ENCODE peak calls at places on chromosomes 12 and 14, in four cellular contexts. W, O, U and Q are unnamed samples. For H3K36me3 and H3K4me1, the result is how much of the 10 kb centered on the place peaks cover.

GRCh38 chr14:96997269-96997668 is 200.1 kb downstream of the VRK1 start:
- DNase-seq in W (no peak), O (no peak), U (no peak), Q (no peak)

GRCh38 chr14:76767681-76768055 is 6.4 kb downstream of the VASH1 start:
- DNase-seq in W (no peak), O (no peak), U (no peak), Q (no peak)

GRCh38 chr12:132153501-132154340 is 9.5 kb downstream of the NOC4L start:
- DNase-seq in W (peak), O (peak), U (peak), Q (peak)

GRCh38 chr14:23930742-23931141 is 22.8 kb upstream of the DHRS4 start:
- DNase-seq in W (peak), O (no peak), U (no peak), Q (no peak)

GRCh38 chr12:47282206-47282605 is 202.4 kb upstream of the AMIGO2 start:
- DNase-seq in W (peak), O (no peak), U (no peak), Q (no peak)

GRCh38 chr14:74008843-74009499 is 10.1 kb downstream of the ENTPD5 start:
- DNase-seq in W (no peak), O (no peak), U (no peak), Q (no peak)

GRCh38 chr12:127767631-127768030 is 499.3 kb upstream of the TMEM132C start:
- DNase-seq in W (no peak), O (no peak), U (no peak), Q (no peak)

GRCh38 chr12:41585784-41586183 is 397.7 kb downstream of the PDZRN4 start:
- DNase-seq in W (no peak), O (no peak), U (no peak), Q (no peak)

GRCh38 chr12:102465762-102466560 is 14.4 kb downstream of the IGF1 start:
- DNase-seq in W (no peak), O (no peak), U (no peak), Q (no peak)

GRCh38 chr12:102960766-102961487 is 3.5 kb downstream of the ASCL1 start:
- DNase-seq in W (no peak), O (no peak), U (no peak), Q (no peak)

GRCh38 chr14:31420013-31420318 is 384 bp downstream of the HEATR5A start:
- DNase-seq in W (no peak), O (peak), U (peak), Q (no peak)

GRCh38 chr12:104752883-104753282 is 205.2 kb downstream of the SLC41A2 start:
- DNase-seq in W (no peak), O (no peak), U (no peak), Q (no peak)

GRCh38 chr12:115785548-115785947 is 491.9 kb downstream of the MED13L start:
- DNase-seq in W (no peak), O (no peak), U (no peak), Q (no peak)

GRCh38 chr12:47752552-47752951 is 6.1 kb downstream of the RAPGEF3 start:
- DNase-seq in W (peak), O (no peak), U (no peak), Q (no peak)

GRCh38 chr12:11500861-11501230 is 105.5 kb upstream of the PRB2 start:
- DNase-seq in W (no peak), O (no peak), U (no peak), Q (no peak)
- H3K36me3 ChIP-seq in W (under half), O (under half), U (under half), Q (under half)

DNA sequence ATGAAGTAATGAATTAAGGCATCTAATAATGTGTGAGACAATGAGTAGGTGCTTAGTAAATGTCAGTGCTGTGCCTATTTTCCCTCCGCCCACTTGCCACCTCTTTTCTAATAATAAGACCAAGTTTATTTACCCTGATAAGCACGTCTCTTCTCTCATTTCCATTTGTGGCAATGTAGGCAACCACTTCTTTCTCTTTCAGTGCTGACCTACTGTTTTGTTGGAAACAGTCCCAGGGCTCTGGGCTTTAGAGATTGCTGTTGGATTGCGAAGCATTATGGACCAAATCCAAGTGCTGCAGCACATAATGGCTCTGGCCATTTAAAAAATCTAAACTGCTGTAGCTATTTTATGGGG is 141.3 kb upstream of the PLEKHG7 start:
- DNase-seq in W (peak), O (no peak), U (no peak), Q (no peak)
- H3K4me1 ChIP-seq in W (under half), O (under half), U (under half), Q (under half)

DNA sequence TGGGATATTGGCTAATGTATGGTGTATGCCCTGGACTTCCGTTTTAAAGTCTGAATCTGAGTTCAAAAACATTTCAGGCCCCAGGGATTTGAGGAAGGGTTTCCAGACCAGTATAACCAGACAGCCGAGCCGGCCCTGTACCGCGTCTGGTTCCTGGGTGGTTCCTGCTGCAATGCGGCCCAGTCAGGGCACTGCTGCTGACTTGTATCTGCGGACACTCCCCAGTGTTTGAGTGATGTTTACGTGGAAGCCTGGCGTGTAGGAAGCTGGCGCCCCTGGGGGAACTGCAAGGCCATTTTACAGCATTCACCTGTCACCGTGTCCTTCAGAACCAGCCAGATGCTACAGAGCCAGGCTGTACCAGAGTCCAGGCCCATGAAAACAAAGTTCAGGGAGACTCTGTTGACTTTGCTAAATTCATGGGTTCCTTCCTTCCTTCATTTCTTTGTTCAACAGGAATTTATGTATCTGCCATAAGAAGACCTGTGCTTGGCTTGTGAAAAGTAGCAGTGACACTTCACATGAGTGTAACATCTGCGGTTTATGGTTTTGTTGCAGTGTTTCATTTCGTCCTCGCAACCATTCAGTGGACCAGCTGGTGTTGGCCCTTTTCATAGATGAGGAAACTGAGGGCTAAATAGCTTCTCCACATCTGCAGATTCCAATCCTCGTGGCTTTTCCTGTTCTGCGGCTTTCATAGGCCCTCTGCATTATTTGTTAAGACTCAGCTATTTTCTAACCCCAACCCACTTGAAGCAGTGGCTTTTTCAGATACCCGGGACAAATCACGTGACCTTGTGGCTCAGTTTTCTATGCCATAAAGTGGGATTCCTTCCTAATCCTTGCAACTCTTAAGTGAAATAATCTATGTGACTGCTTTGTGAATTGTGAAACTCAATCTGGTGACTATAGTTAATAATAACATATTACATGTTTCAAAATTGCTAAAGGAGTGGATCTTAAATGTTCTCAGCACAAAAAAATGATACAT is 16.9 kb downstream of the EML1 start:
- DNase-seq in W (no peak), O (no peak), U (peak), Q (no peak)
- H3K27ac ChIP-seq in W (no peak), O (no peak), U (peak), Q (no peak)

DNA sequence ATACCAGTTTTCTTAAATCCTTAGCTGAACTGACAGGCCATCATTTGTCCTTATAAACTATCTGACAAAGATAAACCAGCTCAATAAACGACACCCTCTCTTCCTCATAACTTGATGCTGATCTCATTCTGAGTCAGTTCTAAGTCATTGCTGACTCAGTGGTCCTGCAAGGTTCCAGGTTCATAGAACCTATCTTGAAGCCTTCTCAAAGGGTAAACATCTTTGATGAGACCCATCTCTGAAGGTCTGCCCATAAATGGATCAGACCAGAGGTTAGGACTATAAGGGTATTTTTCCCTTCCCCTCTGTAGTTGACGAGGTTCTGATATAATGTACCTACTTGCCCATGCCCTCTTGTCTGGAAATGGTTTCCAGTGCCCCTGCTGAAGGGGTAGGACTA is 11.9 kb downstream of the NAA25 start:
- DNase-seq in W (peak), O (no peak), U (no peak), Q (no peak)
- H3K36me3 ChIP-seq in W (under half), O (half or more), U (under half), Q (under half)

GRCh38 chr12:20555015-20555414 is 140.1 kb upstream of the SLCO1C1 start:
- DNase-seq in W (no peak), O (no peak), U (no peak), Q (no peak)
- H3K4me1 ChIP-seq in W (under half), O (under half), U (half or more), Q (under half)

GRCh38 chr12:106955377-106956047 is at the start of gene TMEM263:
- DNase-seq in W (peak), O (peak), U (peak), Q (peak)
- H3K27ac ChIP-seq in W (peak), O (peak), U (peak), Q (peak)

DNA sequence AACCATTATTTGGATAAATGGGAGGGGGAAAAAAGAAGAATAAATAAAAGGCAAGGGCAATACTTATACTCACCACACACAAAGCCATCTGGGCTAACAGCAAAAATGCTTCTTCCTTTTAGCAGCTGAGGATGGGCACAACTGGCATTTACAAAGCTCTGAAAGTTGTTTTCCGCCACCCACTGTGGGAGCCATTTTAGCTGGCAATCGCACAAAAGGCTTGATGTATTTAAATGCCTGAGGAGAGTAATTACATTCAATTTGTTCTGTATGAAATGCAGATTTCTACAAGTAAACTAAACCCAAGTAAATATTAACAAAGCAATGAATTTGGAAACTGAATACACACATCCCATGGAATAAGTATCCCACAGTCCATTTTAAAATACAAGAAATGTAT is 37.5 kb downstream of the LRIG3 start:
- DNase-seq in W (no peak), O (no peak), U (no peak), Q (no peak)
- H3K36me3 ChIP-seq in W (half or more), O (half or more), U (half or more), Q (under half)

DNA sequence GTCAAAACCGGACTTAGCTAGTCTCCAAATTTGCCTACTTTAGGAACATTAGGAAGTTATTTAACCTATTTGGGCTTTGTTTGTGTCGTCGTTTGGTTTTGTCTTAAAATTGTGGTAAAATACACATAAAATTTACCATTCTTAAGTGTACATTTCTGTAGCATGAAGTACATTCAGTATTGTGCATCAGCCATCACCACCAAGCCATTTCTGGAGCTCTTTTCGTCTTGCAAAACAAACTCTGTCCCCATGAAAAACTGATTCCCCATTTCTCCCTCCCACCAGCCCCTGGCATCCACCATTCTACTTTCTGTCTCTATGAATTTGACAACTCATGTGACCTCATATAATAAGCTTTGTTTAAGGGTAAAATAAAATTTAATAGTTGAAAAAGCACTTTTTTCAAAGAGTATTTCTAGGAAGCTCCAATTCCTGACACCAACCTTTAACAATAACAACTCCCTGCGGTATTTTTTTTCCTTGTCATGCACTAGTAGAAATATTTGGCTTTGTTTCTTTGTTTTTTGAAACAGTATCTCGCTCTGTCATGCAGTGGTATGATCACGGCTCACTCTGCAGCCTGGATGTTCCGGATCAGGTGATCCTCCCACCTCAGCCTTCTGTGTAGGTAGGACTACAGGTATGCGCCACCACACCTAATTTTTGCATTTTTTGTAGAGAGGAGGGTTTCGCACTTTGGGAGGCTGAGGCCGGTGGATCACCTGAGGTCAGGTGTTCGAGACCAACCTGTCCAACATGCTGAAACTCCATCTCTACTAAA is 3.6 kb upstream of the UBC start:
- DNase-seq in W (peak), O (no peak), U (no peak), Q (no peak)
- H3K4me1 ChIP-seq in W (under half), O (half or more), U (half or more), Q (half or more)

GRCh38 chr12:52813203-52813819 is 605 bp downstream of the KRT4 start:
- DNase-seq in W (no peak), O (peak), U (no peak), Q (no peak)

GRCh38 chr12:52812073-52812400 is 1.9 kb downstream of the KRT4 start:
- DNase-seq in W (no peak), O (no peak), U (no peak), Q (no peak)

GRCh38 chr12:52811191-52812072 is 2.5 kb downstream of the KRT4 start:
- DNase-seq in W (no peak), O (peak), U (no peak), Q (no peak)

GRCh38 chr12:52813885-52814709 is at the start of gene KRT4:
- DNase-seq in W (no peak), O (peak), U (no peak), Q (no peak)

GRCh38 chr12:52812749-52813148 is 1.2 kb downstream of the KRT4 start:
- DNase-seq in W (no peak), O (peak), U (no peak), Q (no peak)
- H3K27ac ChIP-seq in W (no peak), O (no peak), U (no peak), Q (no peak)

GRCh38 chr14:104782086-104782822 is 13.3 kb downstream of the AKT1 start:
- DNase-seq in W (no peak), O (no peak), U (no peak), Q (no peak)
- H3K36me3 ChIP-seq in W (under half), O (under half), U (under half), Q (under half)